ENCODE peak calls at places on chromosomes 13 and 19, in ten cellular contexts. H is anterior cingulate cortex; X is cardiac muscle cell; R is fibroblast of mammary gland; J is fibroblast of pulmonary artery; C is CD8-positive, alpha-beta memory T cell; M is GF-D8; K is head of caudate nucleus; F is NCI-H1417 treated with DMSO at 0.1 percent for 48 hours; V is activated CD4-positive, CD25-positive, alpha-beta regulatory T cell treated with anti-CD3 and anti-CD28 coated beads, Interleukin-2, amount 50 U/mL, for 72 hours. N is an unnamed sample.

GRCh38 chr13:47798194-47798593 is 202.9 kb downstream of the SUCLA2 start:
- DNase-seq in H (no peak), X (no peak), R (no peak), J (no peak), C (no peak), M (no peak), K (no peak), F (no peak), V (no peak), N (no peak)

GRCh38 chr13:84297246-84297645 is 415.0 kb upstream of the SLITRK1 start:
- DNase-seq in H (no peak), X (no peak), R (no peak), J (no peak), C (no peak), M (no peak), K (no peak), F (no peak), V (no peak), N (no peak)

GRCh38 chr13:27969073-27969865 is at the start of gene CDX2:
- DNase-seq in H (no peak), X (no peak), R (no peak), J (no peak), C (no peak), M (no peak), K (no peak), F (no peak), V (no peak), N (no peak)

GRCh38 chr19:13937479-13938360 is 497 bp downstream of the PODNL1 start:
- DNase-seq in H (no peak), X (no peak), R (no peak), J (no peak), C (no peak), M (no peak), K (no peak), F (no peak), V (no peak), N (no peak)

GRCh38 chr19:46495789-46496099 is at the start of gene PNMA8B:
- DNase-seq in H (peak; percentile 77), X (peak; percentile 96), R (no peak), J (peak; percentile 52), C (no peak), M (no peak), K (peak; percentile 94), F (peak; percentile 42), V (no peak), N (peak; percentile 89)

GRCh38 chr13:72504026-72504925 is 223.2 kb downstream of the MZT1 start:
- DNase-seq in H (no peak), X (no peak), R (no peak), J (no peak), C (no peak), M (no peak), K (no peak), F (no peak), V (no peak), N (no peak)

GRCh38 chr19:53927745-53928144 is 18.7 kb downstream of the CACNG7 start:
- DNase-seq in H (no peak), X (peak; percentile 91), R (peak; percentile 66), J (peak; percentile 81), C (peak; percentile 11), M (no peak), K (no peak), F (no peak), V (no peak), N (no peak)

GRCh38 chr13:23945612-23946011 is 48.3 kb upstream of the C1QTNF9B start:
- DNase-seq in H (no peak), X (no peak), R (no peak), J (no peak), C (no peak), M (no peak), K (no peak), F (no peak), V (no peak), N (no peak)

GRCh38 chr19:52492201-52492960 is 35.1 kb upstream of the ZNF808 start:
- DNase-seq in H (no peak), X (peak; percentile 82), R (no peak), J (no peak), C (no peak), M (no peak), K (no peak), F (no peak), V (peak; percentile 35), N (no peak)

GRCh38 chr13:98986226-98986846 is 8.5 kb upstream of the DOCK9 start:
- DNase-seq in H (no peak), X (no peak), R (no peak), J (no peak), C (no peak), M (no peak), K (no peak), F (no peak), V (no peak), N (no peak)

GRCh38 chr19:9936151-9937000 is at the start of gene OLFM2:
- DNase-seq in H (peak; percentile 39), X (peak; percentile 55), R (no peak), J (no peak), C (no peak), M (no peak), K (peak; percentile 66), F (no peak), V (no peak), N (no peak)

GRCh38 chr13:63367522-63368198 is 1952.0 kb upstream of the PCDH20 start:
- DNase-seq in H (no peak), X (no peak), R (peak; percentile 6), J (no peak), C (no peak), M (no peak), K (no peak), F (no peak), V (no peak), N (no peak)

GRCh38 chr13:35599385-35599784 is 122.9 kb upstream of the MAB21L1 start:
- DNase-seq in H (no peak), X (peak; percentile 83), R (no peak), J (no peak), C (no peak), M (no peak), K (no peak), F (no peak), V (no peak), N (no peak)

GRCh38 chr19:40588110-40588854 is 11.6 kb downstream of the SHKBP1 start:
- DNase-seq in H (no peak), X (no peak), R (peak; percentile 50), J (no peak), C (no peak), M (no peak), K (no peak), F (no peak), V (no peak), N (no peak)

GRCh38 chr19:1250374-1251232 is 2.2 kb downstream of the MIDN start:
- DNase-seq in H (peak; percentile 36), X (peak; percentile 88), R (no peak), J (peak; percentile 82), C (peak; percentile 63), M (no peak), K (peak; percentile 88), F (peak; percentile 45), V (no peak), N (no peak)

GRCh38 chr19:39154626-39155100 is 29.1 kb downstream of the PAK4 start:
- DNase-seq in H (no peak), X (no peak), R (no peak), J (no peak), C (no peak), M (no peak), K (no peak), F (no peak), V (no peak), N (no peak)

GRCh38 chr19:10871711-10872550 is 578 bp downstream of the CARM1 start:
- DNase-seq in H (peak; percentile 23), X (peak; percentile 60), R (no peak), J (no peak), C (peak; percentile 24), M (no peak), K (peak; percentile 54), F (no peak), V (peak; percentile 55), N (no peak)

GRCh38 chr13:83794627-83795026 is 87.6 kb downstream of the SLITRK1 start:
- DNase-seq in H (no peak), X (no peak), R (no peak), J (no peak), C (no peak), M (no peak), K (no peak), F (no peak), V (no peak), N (no peak)

GRCh38 chr19:55172741-55173140 is 6.3 kb upstream of the DNAAF3 start:
- DNase-seq in H (no peak), X (no peak), R (peak; percentile 78), J (peak; percentile 54), C (no peak), M (no peak), K (no peak), F (no peak), V (no peak), N (no peak)

GRCh38 chr13:21673592-21674270 is 2.9 kb downstream of the FGF9 start:
- DNase-seq in H (peak; percentile 38), X (peak; percentile 84), R (no peak), J (peak; percentile 29), C (no peak), M (no peak), K (peak; percentile 78), F (no peak), V (peak; percentile 43), N (no peak)

GRCh38 chr19:6108721-6109633 is 1.3 kb downstream of the RFX2 start:
- DNase-seq in H (peak; percentile 11), X (no peak), R (peak; percentile 59), J (peak; percentile 75), C (peak; percentile 36), M (no peak), K (peak; percentile 73), F (peak; percentile 5), V (no peak), N (no peak)

GRCh38 chr13:79070343-79070974 is 335.6 kb downstream of the RBM26 start:
- DNase-seq in H (no peak), X (no peak), R (no peak), J (no peak), C (no peak), M (no peak), K (no peak), F (no peak), V (no peak), N (no peak)

GRCh38 chr13:94947392-94947791 is 235.0 kb upstream of the SOX21 start:
- DNase-seq in H (no peak), X (no peak), R (no peak), J (no peak), C (no peak), M (no peak), K (no peak), F (no peak), V (no peak), N (no peak)

GRCh38 chr13:60969659-60970058 is 446.0 kb downstream of the PCDH20 start:
- DNase-seq in H (no peak), X (no peak), R (no peak), J (no peak), C (no peak), M (no peak), K (no peak), F (peak; percentile 40), V (no peak), N (no peak)

GRCh38 chr19:3827306-3827705 is 41.1 kb upstream of the MATK start:
- DNase-seq in H (no peak), X (no peak), R (no peak), J (no peak), C (no peak), M (no peak), K (no peak), F (no peak), V (no peak), N (no peak)

GRCh38 chr13:80630685-80631121 is 289.8 kb upstream of the SPRY2 start:
- DNase-seq in H (no peak), X (no peak), R (peak; percentile 78), J (peak; percentile 99), C (no peak), M (peak; percentile 20), K (no peak), F (no peak), V (no peak), N (no peak)

GRCh38 chr19:7700128-7700470 is 1.8 kb downstream of the FCER2 start:
- DNase-seq in H (no peak), X (no peak), R (no peak), J (no peak), C (no peak), M (no peak), K (no peak), F (no peak), V (no peak), N (no peak)

GRCh38 chr13:105616313-105617075 is 919.0 kb downstream of the EFNB2 start:
- DNase-seq in H (no peak), X (no peak), R (no peak), J (no peak), C (no peak), M (no peak), K (no peak), F (no peak), V (no peak), N (no peak)

N was measured in DMS79.